ENCODE peak calls at places on chromosomes 4 and X, in four cellular contexts. B is neural crest cell, W is AML-193, V is IMR-90. O is an unnamed sample.

GRCh38 chr4:104205116-104205515 is 289.6 kb downstream of the CXXC4 start:
- DNase-seq in B (no peak), W (no peak), V (no peak), O (no peak)

GRCh38 chrX:102604327-102604726 is 5.0 kb downstream of the ARMCX5 start:
- DNase-seq in W (no peak), V (no peak), B (no peak), O (no peak)

GRCh38 chrX:43218198-43218597 is 437.9 kb upstream of the MAOA start:
- DNase-seq in V (no peak), B (no peak), W (no peak), O (no peak)

GRCh38 chr4:186920486-186920885 is 196.8 kb upstream of the FAT1 start:
- DNase-seq in W (no peak), B (no peak), V (peak; percentile 80), O (no peak)

GRCh38 chr4:93384897-93385296 is 443.7 kb upstream of the ATOH1 start:
- DNase-seq in B (no peak), V (peak; percentile 81), W (no peak), O (no peak)

GRCh38 chr4:48196758-48197504 is 62.9 kb upstream of the TXK start:
- DNase-seq in W (no peak), V (no peak), B (no peak), O (no peak)

GRCh38 chr4:85398276-85398675 is 76.7 kb upstream of the ARHGAP24 start:
- DNase-seq in W (no peak), V (no peak), B (no peak), O (no peak)

GRCh38 chrX:11381464-11381863 is 88.3 kb downstream of the AMELX start:
- DNase-seq in W (peak; percentile 2), B (peak; percentile 23), V (peak; percentile 63), O (peak; percentile 33)

GRCh38 chrX:7372843-7373525 is 225.0 kb upstream of the PUDP start:
- DNase-seq in B (no peak), W (no peak), V (peak; percentile 67), O (no peak)

GRCh38 chrX:152640039-152640818 is 2.5 kb downstream of the GABRQ start:
- DNase-seq in W (no peak), V (peak; percentile 1), B (no peak), O (no peak)

GRCh38 chr4:23888421-23889319 is 1.2 kb downstream of the PPARGC1A start:
- DNase-seq in V (peak; percentile 52), B (no peak), W (no peak), O (no peak)

GRCh38 chrX:5976332-5976731 is 252.3 kb downstream of the NLGN4X start:
- DNase-seq in B (no peak), W (no peak), V (no peak), O (no peak)

GRCh38 chr4:8477095-8477635 is 36.6 kb downstream of the TRMT44 start:
- DNase-seq in W (no peak), V (no peak), B (no peak), O (no peak)

GRCh38 chrX:111262086-111262485 is 8.2 kb downstream of the CAPN6 start:
- DNase-seq in B (no peak), V (no peak), W (no peak), O (no peak)

GRCh38 chrX:319579-320125 is 1.1 kb upstream of the GTPBP6 start:
- DNase-seq in V (no peak), W (no peak), B (no peak), O (no peak)

GRCh38 chr4:39637572-39638357 is 900 bp downstream of the SMIM14 start:
- DNase-seq in V (peak; percentile 69), W (no peak), B (peak; percentile 25), O (peak; percentile 69)

GRCh38 chr4:79413032-79413431 is 5.0 kb upstream of the GK2 start:
- DNase-seq in W (no peak), B (no peak), V (no peak), O (no peak)